ENCODE peak calls at places on chromosomes 2 and 18, in seven cellular contexts. Y, R, T, A, K, C and O are unnamed samples.

GRCh38 chr2:26591619-26592505 is 49.3 kb downstream of the CIB4 start:
- ATAC-seq in K (no peak), R (no peak), C (peak), A (no peak), T (no peak), Y (no peak), O (no peak)

GRCh38 chr2:18546586-18546985 is 13.9 kb downstream of the RDH14 start:
- ATAC-seq in C (no peak), A (no peak), R (no peak), T (no peak), K (no peak), Y (no peak), O (no peak)

GRCh38 chr18:79508565-79509535 is 113.1 kb downstream of the NFATC1 start:
- ATAC-seq in Y (no peak), K (no peak), R (no peak), C (no peak), A (no peak), T (peak), O (no peak)

GRCh38 chr2:95323347-95324155 is 26.4 kb downstream of the KCNIP3 start:
- ATAC-seq in Y (no peak), T (no peak), A (peak), R (no peak), K (no peak), C (peak), O (no peak)

GRCh38 chr2:168424112-168424951 is 31.7 kb upstream of the CERS6 start:
- ATAC-seq in Y (no peak), T (peak), R (no peak), C (no peak), A (no peak), K (no peak), O (no peak)

GRCh38 chr18:22268641-22269128 is 99.3 kb downstream of the GATA6 start:
- ATAC-seq in Y (no peak), C (no peak), R (no peak), K (peak), T (no peak), A (no peak), O (no peak)

GRCh38 chr2:108965540-108966299 is 23.3 kb downstream of the EDAR start:
- ATAC-seq in R (no peak), T (no peak), K (no peak), C (peak), Y (no peak), A (no peak), O (no peak)

GRCh38 chr2:11409184-11409959 is 56.6 kb downstream of the E2F6 start:
- ATAC-seq in A (no peak), R (no peak), C (no peak), T (no peak), K (no peak), Y (no peak), O (no peak)

GRCh38 chr2:168849610-168850009 is 40.6 kb downstream of the SPC25 start:
- ATAC-seq in R (peak), A (peak), C (no peak), T (no peak), Y (no peak), K (peak), O (no peak)

GRCh38 chr2:127398239-127398590 is 10.4 kb upstream of the MAP3K2 start:
- ATAC-seq in A (peak), R (peak), T (no peak), K (peak), C (peak), Y (peak), O (peak)

GRCh38 chr18:41975287-41975683 is 20.3 kb downstream of the PIK3C3 start:
- ATAC-seq in R (no peak), Y (no peak), A (no peak), K (no peak), C (peak), T (no peak), O (no peak)

GRCh38 chr2:227414846-227415245 is 27.1 kb upstream of the SCYGR1 start:
- ATAC-seq in C (no peak), K (peak), A (peak), Y (no peak), R (no peak), T (no peak), O (no peak)

GRCh38 chr2:73895473-73895872 is 2.7 kb downstream of the ACTG2 start:
- ATAC-seq in R (no peak), A (no peak), K (no peak), C (no peak), T (no peak), Y (no peak), O (no peak)

GRCh38 chr2:236705295-236706114 is 135.9 kb downstream of the ACKR3 start:
- ATAC-seq in T (no peak), C (no peak), R (peak), K (peak), Y (peak), A (no peak), O (peak)

GRCh38 chr2:197170137-197170682 is 140.4 kb downstream of the ANKRD44 start:
- ATAC-seq in R (no peak), A (no peak), K (no peak), Y (no peak), C (no peak), T (no peak), O (peak)

GRCh38 chr2:20122864-20123263 is 71.4 kb upstream of the LAPTM4A start:
- ATAC-seq in Y (no peak), A (peak), T (no peak), K (no peak), R (no peak), C (no peak), O (no peak)

GRCh38 chr18:22865354-22866116 is 67.6 kb upstream of the RBBP8 start:
- ATAC-seq in K (no peak), C (no peak), Y (no peak), R (no peak), T (no peak), A (no peak), O (no peak)

GRCh38 chr2:240297553-240298315 is 137.7 kb upstream of the GPC1 start:
- ATAC-seq in K (no peak), C (no peak), R (no peak), A (no peak), Y (no peak), T (no peak), O (no peak)

GRCh38 chr2:143758629-143759330 is 629.6 kb downstream of the ARHGAP15 start:
- ATAC-seq in T (no peak), K (no peak), A (no peak), Y (no peak), C (no peak), R (no peak), O (no peak)

GRCh38 chr2:165877565-165878550 is 75.7 kb downstream of the TTC21B start:
- ATAC-seq in Y (no peak), R (no peak), C (peak), K (no peak), T (no peak), A (no peak), O (no peak)

GRCh38 chr2:42764096-42764495 is at the start of gene OXER1:
- ATAC-seq in A (no peak), K (no peak), Y (no peak), R (no peak), C (no peak), T (no peak), O (no peak)

GRCh38 chr2:156896294-156896693 is 361.2 kb upstream of the GALNT5 start:
- ATAC-seq in K (no peak), A (no peak), Y (no peak), T (no peak), R (no peak), C (no peak), O (no peak)

GRCh38 chr2:215830313-215830712 is 183.0 kb downstream of the MREG start:
- ATAC-seq in R (peak), T (no peak), C (no peak), K (peak), Y (peak), A (peak), O (peak)